ENCODE peak calls at places on chromosomes 12 and 14, in four cellular contexts. X is ovary, W is stomach, Z is Caco-2. F is an unnamed sample.

GRCh38 chr12:70043490-70044138 is 199.6 kb upstream of the CNOT2 start:
- DNase-seq in W (peak; percentile 29), X (no peak), Z (no peak), F (no peak)

GRCh38 chr12:107817250-107817649 is 42.7 kb downstream of the ASCL4 start:
- DNase-seq in Z (no peak), W (no peak), X (no peak), F (no peak)

GRCh38 chr14:67787673-67788072 is 28.7 kb downstream of the ZFYVE26 start:
- DNase-seq in W (no peak), Z (no peak), X (no peak), F (no peak)

GRCh38 chr12:56676851-56677601 is 11.1 kb downstream of the PTGES3 start:
- DNase-seq in Z (no peak), W (no peak), X (no peak), F (peak; percentile 46)

GRCh38 chr12:48446372-48446771 is 26.0 kb upstream of the ANP32D start:
- DNase-seq in Z (no peak), W (no peak), X (no peak), F (no peak)

GRCh38 chr12:43109626-43110345 is 442.2 kb downstream of the ADAMTS20 start:
- DNase-seq in X (no peak), W (no peak), Z (no peak), F (no peak)

GRCh38 chr14:104107611-104108569 is 22.4 kb downstream of the ASPG start:
- DNase-seq in W (peak; percentile 51), X (peak; percentile 18), Z (peak; percentile 33), F (no peak)

GRCh38 chr12:2301531-2302461 is 249.0 kb downstream of the CACNA1C start:
- DNase-seq in Z (no peak), X (peak; percentile 49), W (no peak), F (no peak)

GRCh38 chr12:75953312-75953906 is 78.2 kb downstream of the PHLDA1 start:
- DNase-seq in W (no peak), Z (no peak), X (no peak), F (no peak)

GRCh38 chr12:47114481-47114892 is 34.7 kb upstream of the AMIGO2 start:
- DNase-seq in X (no peak), W (no peak), Z (no peak), F (no peak)

GRCh38 chr14:80095623-80096022 is 115.7 kb downstream of the DIO2 start:
- DNase-seq in X (no peak), Z (no peak), W (no peak), F (no peak)

GRCh38 chr12:53937596-53938275 is 895 bp upstream of the HOXC13 start:
- DNase-seq in Z (no peak), X (no peak), W (no peak), F (no peak)

GRCh38 chr12:39798429-39798828 is 178.8 kb upstream of the ABCD2 start:
- DNase-seq in W (no peak), X (no peak), Z (no peak), F (no peak)

GRCh38 chr14:77099425-77100167 is 1.5 kb downstream of the CIPC start:
- DNase-seq in X (no peak), W (no peak), Z (no peak), F (no peak)

GRCh38 chr12:102811125-102811737 is 105.8 kb downstream of the PAH start:
- DNase-seq in Z (peak; percentile 43), X (peak; percentile 56), W (no peak), F (no peak)

GRCh38 chr12:27549801-27550652 is 26.0 kb downstream of the PPFIBP1 start:
- DNase-seq in Z (peak; percentile 91), W (peak; percentile 81), X (peak; percentile 87), F (peak; percentile 96)

GRCh38 chr12:105864916-105865315 is 273.8 kb downstream of the NUAK1 start:
- DNase-seq in X (no peak), Z (no peak), W (no peak), F (no peak)

GRCh38 chr12:38956337-38956736 is 50.9 kb upstream of the CPNE8 start:
- DNase-seq in X (no peak), W (no peak), Z (no peak), F (no peak)

GRCh38 chr12:6631549-6631961 is 4.2 kb downstream of the LPAR5 start:
- DNase-seq in X (no peak), W (peak; percentile 78), Z (no peak), F (no peak)

GRCh38 chr12:81859521-81859920 is 100.4 kb upstream of the PPFIA2 start:
- DNase-seq in X (no peak), W (no peak), Z (no peak), F (no peak)

GRCh38 chr14:81534510-81535074 is 939 bp upstream of the SEL1L start:
- DNase-seq in X (no peak), W (no peak), Z (no peak), F (no peak)

GRCh38 chr14:63641473-63642228 is at the start of gene WDR89:
- DNase-seq in X (peak; percentile 96), Z (peak; percentile 99), W (peak; percentile 97), F (peak; percentile 99)
- TF ChIP-seq CTCF in X (peak; percentile 38), Z (peak; percentile 77), W (peak; percentile 89), F (peak; percentile 77)

GRCh38 chr12:124363376-124363965 is 68.6 kb downstream of the RFLNA start:
- DNase-seq in X (peak; percentile 47), W (no peak), Z (no peak), F (no peak)
- H3K4me1 ChIP-seq in X (peaks cover 15% of the 10 kb centered on the region), W (peaks cover 85% of the 10 kb centered on the region), Z (no peaks in the 10 kb centered on the region), F (peaks cover 77% of the 10 kb centered on the region)

GRCh38 chr12:45849289-45849688 is 119.8 kb downstream of the ARID2 start:
- DNase-seq in W (no peak), Z (no peak), X (no peak), F (no peak)
- H3K36me3 ChIP-seq in W (peaks cover 22% of the 10 kb centered on the region), Z (peaks cover 7% of the 10 kb centered on the region), X (no peaks in the 10 kb centered on the region), F (peaks cover 23% of the 10 kb centered on the region)

GRCh38 chr14:97250925-97251324 is 453.7 kb downstream of the VRK1 start:
- DNase-seq in W (no peak), Z (no peak), X (no peak), F (no peak)

GRCh38 chr14:97248973-97249372 is 451.8 kb downstream of the VRK1 start:
- DNase-seq in X (no peak), W (no peak), Z (no peak), F (no peak)

GRCh38 chr14:97251423-97252155 is 454.4 kb downstream of the VRK1 start:
- DNase-seq in Z (no peak), W (no peak), X (no peak), F (no peak)

GRCh38 chr14:97246648-97247047 is 449.5 kb downstream of the VRK1 start:
- DNase-seq in X (no peak), Z (no peak), W (no peak), F (no peak)
- TF ChIP-seq CTCF in X (no peak), Z (no peak), W (no peak), F (no peak)

DNA sequence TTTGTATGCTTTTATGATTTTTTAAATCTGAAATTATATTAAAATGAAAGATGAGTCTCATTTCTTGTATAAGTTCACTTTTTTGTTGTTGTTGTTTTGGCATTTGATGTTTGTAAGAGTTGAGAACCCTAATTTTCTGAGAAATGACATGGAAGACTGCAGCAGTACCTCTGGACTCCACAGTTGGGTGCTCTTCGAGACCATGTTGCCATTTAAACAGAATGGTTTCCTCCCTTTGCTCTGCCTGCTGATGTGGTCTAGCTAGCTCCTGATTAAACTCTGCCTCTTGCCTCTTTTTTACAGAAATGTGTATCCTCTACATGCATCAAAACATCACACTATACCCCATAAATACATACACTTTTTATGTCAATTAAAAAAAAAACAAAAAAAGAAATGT is 5.8 kb upstream of the LTA4H start:
- DNase-seq in X (no peak), W (no peak), Z (no peak), F (no peak)
- H3K4me1 ChIP-seq in X (no peaks in the 10 kb centered on the region), W (peaks cover 7% of the 10 kb centered on the region), Z (peaks cover 17% of the 10 kb centered on the region), F (no peaks in the 10 kb centered on the region)

DNA sequence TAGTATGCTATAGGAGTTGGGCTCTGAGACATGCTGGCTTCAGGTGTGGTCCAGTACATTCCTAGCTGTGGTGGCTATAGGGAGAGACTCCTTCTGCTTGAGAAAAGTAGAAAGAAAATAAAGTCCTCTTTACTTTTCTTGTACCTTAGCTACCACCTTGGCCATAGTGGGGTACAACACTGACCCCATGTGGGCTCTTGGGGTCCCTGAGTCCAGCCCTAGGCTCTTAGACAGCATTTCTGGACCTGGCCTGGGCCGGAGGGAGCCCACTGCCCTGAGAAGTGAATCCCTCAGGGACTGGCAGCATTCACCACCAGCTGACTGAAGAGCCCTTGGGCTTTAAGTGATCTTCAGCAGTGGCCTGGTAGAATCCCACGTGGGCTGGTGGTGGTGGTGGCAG is 143.1 kb downstream of the SYT10 start:
- DNase-seq in X (no peak), W (no peak), Z (no peak), F (no peak)
- H3K36me3 ChIP-seq in X (no peaks in the 10 kb centered on the region), W (no peaks in the 10 kb centered on the region), Z (no peaks in the 10 kb centered on the region), F (no peaks in the 10 kb centered on the region)

GRCh38 chr14:25680934-25681333 is 631.0 kb upstream of the STXBP6 start:
- DNase-seq in Z (no peak), X (no peak), W (no peak), F (no peak)

DNA sequence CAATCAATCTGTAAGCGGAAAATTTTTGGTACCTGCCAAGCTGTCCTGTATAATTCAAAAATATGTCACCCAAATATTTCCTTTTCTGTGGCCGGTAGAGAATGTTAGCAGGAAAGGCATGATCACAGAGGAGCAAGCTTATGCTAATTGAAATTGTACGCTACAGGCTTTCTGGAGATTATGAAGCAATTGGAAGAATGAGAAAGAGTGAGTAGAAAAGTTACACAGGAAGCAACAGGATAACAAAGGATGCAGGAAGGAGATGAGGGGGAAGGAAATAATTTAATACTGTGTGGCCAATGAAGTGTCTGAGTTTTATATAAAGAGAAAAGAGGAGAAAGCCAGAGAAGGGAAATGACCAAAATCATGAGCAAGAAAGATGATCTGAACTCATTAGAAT is 627.2 kb upstream of the STXBP6 start:
- DNase-seq in Z (no peak), W (no peak), X (no peak), F (no peak)
- TF ChIP-seq CTCF in Z (no peak), W (no peak), X (no peak), F (no peak)

GRCh38 chr14:73243748-73244147 is 6.4 kb downstream of the PAPLN start:
- DNase-seq in X (no peak), W (no peak), Z (no peak), F (no peak)
- H3K4me1 ChIP-seq in X (peaks cover 14% of the 10 kb centered on the region), W (peaks cover 66% of the 10 kb centered on the region), Z (peaks cover under 1% of the 10 kb centered on the region), F (no peaks in the 10 kb centered on the region)

GRCh38 chr14:105465209-105466031 is 9.2 kb upstream of the CRIP2 start:
- DNase-seq in W (no peak), Z (no peak), X (no peak), F (peak; percentile 67)
- H3K36me3 ChIP-seq in W (peaks cover 38% of the 10 kb centered on the region), Z (no peaks in the 10 kb centered on the region), X (no peaks in the 10 kb centered on the region), F (peaks cover 50% of the 10 kb centered on the region)

F was measured in right atrium auricular region.